ENCODE peak calls at places on chromosomes 6 and 20, in four cellular contexts. T is GM12878, E is K562, F is HepG2. V is an unnamed sample.

GRCh38 chr6:10855233-10855632 is 16.9 kb upstream of the MAK start:
- DNase-seq in E (no peak), T (no peak), F (no peak), V (no peak)

GRCh38 chr6:56802570-56802969 is 152.3 kb upstream of the BEND6 start:
- DNase-seq in F (peak), E (no peak), T (no peak), V (peak)

GRCh38 chr6:143514996-143515760 is 3.7 kb upstream of the FUCA2 start:
- DNase-seq in T (no peak), F (no peak), E (no peak), V (no peak)

GRCh38 chr6:108872001-108872974 is 24.1 kb downstream of the ARMC2 start:
- DNase-seq in E (no peak), T (no peak), F (no peak), V (no peak)

GRCh38 chr20:50303573-50304500 is 113.2 kb downstream of the CEBPB start:
- DNase-seq in T (no peak), F (peak), E (peak), V (no peak)

GRCh38 chr6:104109806-104110205 is 749.9 kb downstream of the HACE1 start:
- DNase-seq in T (no peak), E (no peak), F (no peak), V (no peak)

GRCh38 chr6:132011582-132011981 is 60.4 kb upstream of the CCN2 start:
- DNase-seq in E (no peak), T (no peak), F (no peak), V (no peak)

GRCh38 chr6:169918239-169918953 is 167.0 kb downstream of the ERMARD start:
- DNase-seq in E (no peak), T (no peak), F (no peak), V (no peak)

GRCh38 chr20:13638162-13638495 is 603 bp downstream of the TASP1 start:
- DNase-seq in E (no peak), T (no peak), F (peak), V (peak)

GRCh38 chr6:84052204-84052882 is 18.8 kb downstream of the MRAP2 start:
- DNase-seq in E (peak), T (no peak), F (peak), V (no peak)

GRCh38 chr6:63121166-63121565 is 90.1 kb upstream of the FKBP1C start:
- DNase-seq in E (no peak), T (no peak), F (peak), V (no peak)

GRCh38 chr20:47020231-47020630 is 125.6 kb downstream of the EYA2 start:
- DNase-seq in E (no peak), F (no peak), T (no peak), V (no peak)

GRCh38 chr6:6002005-6002808 is 4.5 kb downstream of the NRN1 start:
- DNase-seq in F (no peak), T (no peak), E (no peak), V (no peak)

GRCh38 chr6:38671885-38672467 is 31.0 kb downstream of the GLO1 start:
- DNase-seq in T (peak), F (peak), E (peak), V (peak)

GRCh38 chr6:158938811-158939254 is 61.2 kb downstream of the RSPH3 start:
- DNase-seq in T (no peak), E (peak), F (no peak), V (peak)

GRCh38 chr6:45505470-45505869 is 127.7 kb upstream of the SUPT3H start:
- DNase-seq in E (no peak), T (no peak), F (no peak), V (no peak)

GRCh38 chr6:116278853-116279231 is 888 bp downstream of the TSPYL1 start:
- DNase-seq in T (no peak), E (no peak), F (peak), V (peak)

GRCh38 chr6:124937645-124938044 is 24.6 kb upstream of the RNF217 start:
- DNase-seq in E (no peak), F (no peak), T (no peak), V (no peak)

GRCh38 chr6:85677243-85677956 is 34.7 kb upstream of the SYNCRIP start:
- DNase-seq in E (no peak), F (no peak), T (no peak), V (no peak)

GRCh38 chr20:34547844-34548613 is 10.5 kb upstream of the MAP1LC3A start:
- DNase-seq in T (no peak), F (no peak), E (no peak), V (no peak)

GRCh38 chr6:14857501-14857900 is 388.4 kb upstream of the JARID2 start:
- DNase-seq in E (no peak), F (no peak), T (no peak), V (no peak)

GRCh38 chr6:63923139-63923739 is 287.6 kb downstream of the PHF3 start:
- DNase-seq in F (peak), T (no peak), E (peak), V (peak)

GRCh38 chr6:133610271-133610840 is 278.6 kb upstream of the TCF21 start:
- DNase-seq in E (no peak), F (no peak), T (no peak), V (peak)
- TF ChIP-seq CHD2 in E (no peak), F (no peak), T (no peak), V (no peak)

GRCh38 chr6:53794073-53794719 is 609 bp upstream of the LRRC1 start:
- DNase-seq in T (peak), F (peak), E (no peak), V (peak)

GRCh38 chr6:53793318-53793975 is 1.4 kb upstream of the LRRC1 start:
- DNase-seq in E (no peak), F (peak), T (no peak), V (peak)

GRCh38 chr6:53795702-53796450 is 1.1 kb downstream of the LRRC1 start:
- DNase-seq in F (peak), T (no peak), E (no peak), V (no peak)

GRCh38 chr6:53795254-53795701 is 473 bp downstream of the LRRC1 start:
- DNase-seq in E (no peak), T (no peak), F (no peak), V (no peak)

GRCh38 chr6:53794720-53795253 is at the start of gene LRRC1:
- DNase-seq in F (peak), T (peak), E (peak), V (peak)
- TF ChIP-seq JUNB in F (no peak), T (no peak), E (no peak), V (no peak)

GRCh38 chr6:149317656-149318571 is at the start of gene TAB2:
- DNase-seq in F (no peak), E (peak), T (no peak), V (peak)
- TF ChIP-seq CHD2 in F (no peak), E (peak), T (peak), V (no peak)

DNA sequence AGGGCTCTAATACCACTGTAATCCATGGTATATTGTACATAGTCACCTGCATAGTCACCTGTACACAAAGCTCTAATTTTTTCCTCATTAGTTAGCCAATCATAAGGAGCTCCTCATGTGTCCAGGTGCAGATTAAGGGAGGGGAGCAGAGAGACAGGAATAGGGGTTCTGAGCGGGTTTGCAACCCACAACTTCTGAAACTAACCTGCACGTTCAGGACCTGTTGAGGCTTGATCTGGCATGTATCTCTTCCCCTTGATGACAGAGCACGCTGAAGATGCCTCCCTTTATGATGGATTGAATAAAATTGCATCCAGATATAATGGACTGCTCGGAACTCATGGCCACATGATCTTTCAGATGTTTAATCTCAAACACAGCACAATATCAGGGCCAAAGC is 179.4 kb upstream of the PRND start:
- DNase-seq in F (no peak), E (no peak), T (no peak), V (no peak)
- TF ChIP-seq JUNB in F (no peak), E (no peak), T (no peak), V (no peak)

DNA sequence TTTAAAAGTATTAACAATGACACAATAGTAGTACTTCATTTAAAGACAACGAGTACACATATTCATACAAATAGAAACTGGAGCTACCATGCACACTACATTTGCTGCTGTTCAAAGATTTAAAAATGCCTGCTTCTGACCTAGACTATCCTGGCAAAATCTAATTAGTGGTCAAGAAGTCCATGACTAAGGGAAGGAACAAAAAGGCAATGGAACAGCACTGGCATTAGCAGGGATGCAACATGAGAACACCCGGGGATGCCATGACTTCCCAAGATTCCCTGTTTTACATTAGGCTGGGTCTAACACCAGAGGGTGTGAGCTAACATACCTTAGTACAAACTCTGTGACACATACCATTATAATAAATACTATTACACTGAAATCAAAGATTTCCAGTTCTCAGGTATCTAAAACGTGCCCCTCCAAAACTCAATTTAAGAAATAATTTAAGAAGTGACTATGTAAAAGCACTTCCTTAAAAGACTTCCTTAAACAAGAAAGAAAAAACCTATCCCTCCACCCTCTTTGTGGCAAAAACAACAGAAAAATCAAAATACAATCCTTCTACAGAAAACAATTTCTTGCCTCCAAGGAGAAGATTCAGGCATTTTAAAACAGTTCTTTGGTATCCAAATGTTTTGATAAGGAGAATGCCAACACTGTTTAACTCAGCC is 25.5 kb downstream of the CHD6 start:
- DNase-seq in T (no peak), F (no peak), E (no peak), V (no peak)
- TF ChIP-seq CHD2 in T (no peak), F (no peak), E (no peak), V (no peak)

GRCh38 chr20:25300496-25301170 is 52.7 kb downstream of the PYGB start:
- DNase-seq in T (no peak), E (no peak), F (no peak), V (no peak)
- TF ChIP-seq JUNB in T (no peak), E (no peak), F (no peak), V (no peak)

GRCh38 chr20:15760217-15760567 is 813.1 kb downstream of the KIF16B start:
- DNase-seq in E (no peak), T (no peak), F (no peak), V (no peak)

GRCh38 chr20:15756001-15756400 is 817.2 kb downstream of the KIF16B start:
- DNase-seq in E (no peak), T (no peak), F (no peak), V (no peak)

GRCh38 chr20:15763344-15763743 is 809.9 kb downstream of the KIF16B start:
- DNase-seq in E (no peak), F (no peak), T (no peak), V (no peak)

GRCh38 chr20:15756401-15756800 is 816.8 kb downstream of the KIF16B start:
- DNase-seq in F (no peak), E (no peak), T (no peak), V (no peak)

GRCh38 chr20:15759546-15760216 is 813.6 kb downstream of the KIF16B start:
- DNase-seq in E (no peak), T (no peak), F (no peak), V (no peak)
- TF ChIP-seq CHD2 in E (no peak), T (no peak), F (no peak), V (no peak)

GRCh38 chr20:58406422-58407001 is 17.5 kb downstream of the VAPB start:
- DNase-seq in F (no peak), E (no peak), T (no peak), V (no peak)
- TF ChIP-seq JUNB in F (no peak), E (no peak), T (no peak), V (peak)

V was measured in A549.